ENCODE peak calls at places on chromosomes 12 and 14, in six cellular contexts. One of them, this sample, is unnamed.

GRCh38 chr12:87952850-87953249 is 76.4 kb downstream of the C12orf50 start:
- DNase-seq in progenitor cell of endocrine pancreas: no peak
- DNase-seq in H54: no peak
- DNase-seq in NCI-H748 treated with DMSO at 0.1 percent for 48 hours: no peak
- DNase-seq in AG09309: no peak
- DNase-seq in astrocyte of the spinal cord: peak; percentile 17
- DNase-seq in this sample: no peak

GRCh38 chr12:108955225-108955835 is 65.5 kb downstream of the SVOP start:
- DNase-seq in progenitor cell of endocrine pancreas: no peak
- DNase-seq in H54: no peak
- DNase-seq in NCI-H748 treated with DMSO at 0.1 percent for 48 hours: no peak
- DNase-seq in AG09309: no peak
- DNase-seq in astrocyte of the spinal cord: peak; percentile 10
- DNase-seq in this sample: peak; percentile 48

GRCh38 chr14:44453433-44454171 is 53.5 kb downstream of the FSCB start:
- DNase-seq in progenitor cell of endocrine pancreas: no peak
- DNase-seq in H54: no peak
- DNase-seq in NCI-H748 treated with DMSO at 0.1 percent for 48 hours: peak; percentile 19
- DNase-seq in AG09309: no peak
- DNase-seq in astrocyte of the spinal cord: no peak
- DNase-seq in this sample: peak; percentile 33

GRCh38 chr14:100069161-100069800 is 4.1 kb downstream of the EVL start:
- DNase-seq in progenitor cell of endocrine pancreas: no peak
- DNase-seq in H54: no peak
- DNase-seq in NCI-H748 treated with DMSO at 0.1 percent for 48 hours: no peak
- DNase-seq in AG09309: no peak
- DNase-seq in astrocyte of the spinal cord: no peak
- DNase-seq in this sample: no peak

GRCh38 chr12:14948672-14949071 is 10.3 kb upstream of the ERP27 start:
- DNase-seq in progenitor cell of endocrine pancreas: no peak
- DNase-seq in H54: no peak
- DNase-seq in NCI-H748 treated with DMSO at 0.1 percent for 48 hours: no peak
- DNase-seq in AG09309: peak; percentile 24
- DNase-seq in astrocyte of the spinal cord: peak; percentile 81
- DNase-seq in this sample: no peak

GRCh38 chr14:89231426-89232113 is 185.5 kb downstream of the FOXN3 start:
- DNase-seq in progenitor cell of endocrine pancreas: no peak
- DNase-seq in H54: no peak
- DNase-seq in NCI-H748 treated with DMSO at 0.1 percent for 48 hours: no peak
- DNase-seq in AG09309: no peak
- DNase-seq in astrocyte of the spinal cord: no peak
- DNase-seq in this sample: no peak

GRCh38 chr14:95440951-95441350 is 75.5 kb downstream of the SYNE3 start:
- DNase-seq in progenitor cell of endocrine pancreas: no peak
- DNase-seq in H54: peak; percentile 38
- DNase-seq in NCI-H748 treated with DMSO at 0.1 percent for 48 hours: no peak
- DNase-seq in AG09309: no peak
- DNase-seq in astrocyte of the spinal cord: no peak
- DNase-seq in this sample: no peak

GRCh38 chr12:67147447-67147846 is 121.7 kb upstream of the CAND1 start:
- DNase-seq in progenitor cell of endocrine pancreas: no peak
- DNase-seq in H54: no peak
- DNase-seq in NCI-H748 treated with DMSO at 0.1 percent for 48 hours: no peak
- DNase-seq in AG09309: no peak
- DNase-seq in astrocyte of the spinal cord: no peak
- DNase-seq in this sample: no peak

This sample was measured in T47D.